ENCODE peak calls at places on chromosomes 12 and 14, in four cellular contexts. T is HepG2, M is K562, I is HCT116. L is an unnamed sample.

GRCh38 chr14:57346741-57347140 is 43.6 kb upstream of the NAA30 start:
- DNase-seq in T (peak), M (no peak), I (no peak), L (no peak)

GRCh38 chr12:13962699-13963098 is 18.7 kb downstream of the GRIN2B start:
- DNase-seq in T (peak), M (peak), I (peak), L (peak)

GRCh38 chr12:33926095-33926494 is 96.2 kb upstream of the ALG10 start:
- DNase-seq in T (no peak), M (no peak), I (no peak), L (no peak)

GRCh38 chr12:30840715-30841114 is 85.8 kb upstream of the TSPAN11 start:
- DNase-seq in T (no peak), M (no peak), I (no peak), L (no peak)

GRCh38 chr12:53176750-53177149 is 3.8 kb upstream of the ZNF740 start:
- DNase-seq in T (no peak), M (no peak), I (no peak), L (no peak)

GRCh38 chr14:95759952-95760351 is 46.0 kb upstream of the TCL1A start:
- DNase-seq in T (no peak), M (no peak), I (no peak), L (no peak)

GRCh38 chr14:81453166-81453766 is 53.1 kb upstream of the STON2 start:
- DNase-seq in T (peak), M (peak), I (peak), L (peak)

GRCh38 chr12:80504389-80505153 is 60.5 kb downstream of the PTPRQ start:
- DNase-seq in T (no peak), M (no peak), I (no peak), L (no peak)

GRCh38 chr14:53855127-53855526 is 101.5 kb downstream of the BMP4 start:
- DNase-seq in T (peak), M (no peak), I (no peak), L (no peak)

GRCh38 chr14:32201816-32202467 is at the start of gene RNU6-7:
- DNase-seq in T (peak), M (no peak), I (no peak), L (peak)

GRCh38 chr14:53628747-53629146 is 327.9 kb downstream of the BMP4 start:
- DNase-seq in T (no peak), M (no peak), I (no peak), L (no peak)

GRCh38 chr12:89752331-89752730 is 43.7 kb upstream of the ATP2B1 start:
- DNase-seq in T (no peak), M (no peak), I (no peak), L (no peak)

GRCh38 chr12:68462799-68463198 is 130.6 kb upstream of the MDM1 start:
- DNase-seq in T (no peak), M (no peak), I (no peak), L (no peak)

GRCh38 chr12:106297075-106297474 is 5.5 kb upstream of the TCP11L2 start:
- DNase-seq in T (no peak), M (no peak), I (no peak), L (no peak)

GRCh38 chr12:106300761-106301160 is 1.8 kb upstream of the TCP11L2 start:
- DNase-seq in T (peak), M (no peak), I (no peak), L (no peak)

GRCh38 chr12:106297681-106298080 is 4.9 kb upstream of the TCP11L2 start:
- DNase-seq in T (no peak), M (no peak), I (no peak), L (no peak)

GRCh38 chr12:106301241-106301610 is 1.3 kb upstream of the TCP11L2 start:
- DNase-seq in T (no peak), M (no peak), I (no peak), L (no peak)

DNA sequence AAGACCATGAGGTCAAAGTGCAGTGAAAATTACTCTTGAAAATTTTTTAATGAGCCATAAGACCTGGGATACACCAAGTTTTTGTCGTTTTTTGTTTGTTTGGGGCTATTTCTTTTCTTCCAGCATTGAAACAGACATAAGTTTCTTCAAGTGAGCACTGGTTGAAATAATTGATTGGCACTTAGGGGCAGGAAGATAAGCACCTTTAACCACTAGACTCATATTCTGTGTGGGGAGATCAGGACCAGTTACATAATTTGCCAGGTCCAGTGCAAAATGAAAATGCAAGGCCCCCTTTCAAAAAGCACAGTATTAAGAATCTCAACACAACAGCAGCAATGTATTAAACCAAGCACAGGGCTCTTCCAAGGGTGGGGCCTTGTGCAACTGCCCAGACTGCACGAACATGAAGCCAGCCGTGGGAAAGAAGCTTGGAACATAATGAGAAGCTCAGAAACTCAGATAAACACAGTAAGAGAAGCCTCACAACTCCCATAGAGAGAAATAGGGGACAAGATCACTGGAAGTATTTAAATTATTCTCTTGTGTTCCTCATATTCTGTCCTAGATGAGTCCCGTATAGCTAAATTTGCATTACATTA is 3.2 kb upstream of the TCP11L2 start:
- DNase-seq in T (no peak), M (no peak), I (no peak), L (no peak)
- TF ChIP-seq SP1 in T (no peak), M (no peak), I (no peak), L (no peak)

DNA sequence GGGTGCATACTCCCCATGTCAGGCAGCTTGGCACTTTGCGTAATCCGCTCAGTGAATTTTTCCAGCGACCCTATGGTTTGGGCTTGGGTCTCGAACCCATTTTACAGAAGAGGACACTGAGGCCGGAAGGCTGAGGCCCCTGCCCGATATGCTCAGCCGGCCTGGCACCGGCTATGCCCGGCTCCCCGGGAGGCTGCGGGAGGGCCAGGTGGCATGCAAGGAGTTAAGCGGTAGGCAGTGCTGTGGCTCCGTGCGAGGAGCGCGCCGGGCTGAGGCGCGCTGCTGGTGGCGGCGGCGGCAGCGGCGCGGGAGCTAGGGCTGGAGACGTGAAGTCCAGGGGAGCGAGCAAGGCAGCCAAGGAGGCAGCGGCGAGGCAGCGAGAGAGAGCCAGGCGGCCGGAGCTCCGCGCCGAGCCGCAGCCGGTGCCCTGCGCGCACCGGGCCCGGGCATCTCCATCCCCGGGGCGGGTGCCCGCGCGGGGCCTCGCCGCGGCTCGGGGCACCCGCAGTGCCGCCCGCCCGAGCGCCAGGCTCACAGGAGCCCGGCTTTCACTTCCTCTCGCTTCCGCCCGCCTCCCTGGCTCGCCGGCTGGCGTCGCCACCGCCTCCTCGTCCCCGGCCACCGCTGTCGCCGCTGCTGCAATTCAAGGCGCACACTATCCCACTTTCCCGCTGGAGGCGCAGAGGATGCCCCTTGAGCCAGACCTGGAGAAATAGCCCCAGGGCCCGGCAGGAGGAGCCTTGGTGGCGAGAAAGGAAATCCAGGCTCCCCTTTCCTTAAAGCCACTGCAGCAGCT is at the start of gene WSCD2:
- DNase-seq in T (peak), M (peak), I (peak), L (peak)
- TF ChIP-seq FOSL1 in T (no peak), M (peak), I (no peak), L (no peak)

GRCh38 chr12:96473394-96474093 is 15.8 kb upstream of the CFAP54 start:
- DNase-seq in T (no peak), M (no peak), I (no peak), L (no peak)

GRCh38 chr12:96474206-96474605 is 15.2 kb upstream of the CFAP54 start:
- DNase-seq in T (no peak), M (no peak), I (no peak), L (no peak)

GRCh38 chr12:96471368-96472040 is 17.9 kb upstream of the CFAP54 start:
- DNase-seq in T (no peak), M (no peak), I (no peak), L (no peak)

GRCh38 chr12:96466939-96467751 is 22.2 kb upstream of the CFAP54 start:
- DNase-seq in T (no peak), M (no peak), I (no peak), L (no peak)

GRCh38 chr12:96472384-96472783 is 17.0 kb upstream of the CFAP54 start:
- DNase-seq in T (no peak), M (no peak), I (no peak), L (no peak)
- TF ChIP-seq SP1 in T (no peak), M (no peak), I (no peak), L (no peak)

GRCh38 chr14:74647061-74647833 is 35.2 kb upstream of the LTBP2 start:
- DNase-seq in T (no peak), M (no peak), I (no peak), L (no peak)

GRCh38 chr14:74647834-74648361 is 35.9 kb upstream of the LTBP2 start:
- DNase-seq in T (no peak), M (no peak), I (no peak), L (no peak)

GRCh38 chr14:74645244-74645643 is 33.2 kb upstream of the LTBP2 start:
- DNase-seq in T (no peak), M (no peak), I (no peak), L (no peak)

GRCh38 chr14:74648643-74649042 is 36.6 kb upstream of the LTBP2 start:
- DNase-seq in T (no peak), M (no peak), I (no peak), L (no peak)

DNA sequence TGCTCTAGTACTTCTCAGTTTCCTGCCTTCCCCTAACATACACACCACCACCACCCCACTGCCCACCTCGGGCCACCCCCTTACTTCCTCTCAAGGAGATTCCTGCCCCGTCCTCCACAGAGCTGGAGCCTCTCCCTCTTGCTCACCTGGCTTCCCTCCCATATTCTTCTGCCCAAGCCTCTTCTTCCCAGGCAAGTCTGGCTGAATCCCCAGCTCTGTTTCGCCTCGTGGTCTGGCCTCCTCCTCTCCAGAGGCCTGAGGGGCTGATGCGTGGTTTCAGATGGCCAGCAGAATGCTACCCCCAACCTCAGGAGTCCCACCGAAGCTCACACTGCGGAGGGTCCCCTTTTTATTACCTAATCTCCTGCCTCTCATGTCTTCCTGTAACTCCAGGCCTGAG is 33.7 kb upstream of the LTBP2 start:
- DNase-seq in T (no peak), M (no peak), I (no peak), L (no peak)
- TF ChIP-seq FOSL1 in T (no peak), M (no peak), I (no peak), L (no peak)

GRCh38 chr14:101521306-101521935 is 39.9 kb upstream of the DIO3 start:
- DNase-seq in T (no peak), M (no peak), I (no peak), L (no peak)

GRCh38 chr14:101519090-101519489 is 42.2 kb upstream of the DIO3 start:
- DNase-seq in T (no peak), M (no peak), I (no peak), L (no peak)

GRCh38 chr14:101518611-101519048 is 42.7 kb upstream of the DIO3 start:
- DNase-seq in T (no peak), M (no peak), I (no peak), L (no peak)

GRCh38 chr14:101521978-101522377 is 39.3 kb upstream of the DIO3 start:
- DNase-seq in T (no peak), M (no peak), I (no peak), L (no peak)

DNA sequence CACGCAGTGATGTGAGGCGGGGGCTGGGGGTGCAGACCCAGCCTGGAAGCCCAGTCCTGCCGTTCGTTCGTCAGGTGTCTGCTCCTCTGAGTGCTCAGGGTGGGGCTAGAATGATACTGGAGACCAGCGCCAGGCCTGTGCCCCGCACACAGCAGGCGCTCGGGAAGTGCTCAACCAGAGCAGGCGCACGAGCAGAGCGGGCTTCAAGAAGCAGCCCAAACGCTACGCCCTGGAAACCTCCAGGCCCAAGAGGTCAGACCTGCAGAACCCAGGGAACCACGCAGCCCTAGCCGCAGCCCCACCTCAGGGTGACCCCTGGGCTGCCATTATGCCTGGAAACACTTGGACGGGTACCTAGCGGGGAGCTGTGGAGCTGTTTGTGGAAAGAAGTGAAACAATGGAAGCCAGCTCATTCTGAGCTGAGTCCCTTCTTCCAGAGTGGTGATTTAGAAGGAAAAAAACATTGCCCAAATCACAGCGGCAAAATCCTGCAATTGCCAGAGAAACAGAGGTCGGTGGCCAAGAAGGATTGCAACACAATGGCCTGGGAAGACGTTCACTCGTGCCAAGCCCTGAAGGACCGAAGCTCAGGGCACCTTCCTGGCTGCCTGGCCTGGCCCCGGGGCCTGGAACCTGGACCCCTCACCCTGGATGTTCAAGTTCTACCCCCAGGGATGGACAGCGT is 40.5 kb upstream of the DIO3 start:
- DNase-seq in T (no peak), M (no peak), I (no peak), L (no peak)
- TF ChIP-seq SP1 in T (no peak), M (no peak), I (no peak), L (no peak)

DNA sequence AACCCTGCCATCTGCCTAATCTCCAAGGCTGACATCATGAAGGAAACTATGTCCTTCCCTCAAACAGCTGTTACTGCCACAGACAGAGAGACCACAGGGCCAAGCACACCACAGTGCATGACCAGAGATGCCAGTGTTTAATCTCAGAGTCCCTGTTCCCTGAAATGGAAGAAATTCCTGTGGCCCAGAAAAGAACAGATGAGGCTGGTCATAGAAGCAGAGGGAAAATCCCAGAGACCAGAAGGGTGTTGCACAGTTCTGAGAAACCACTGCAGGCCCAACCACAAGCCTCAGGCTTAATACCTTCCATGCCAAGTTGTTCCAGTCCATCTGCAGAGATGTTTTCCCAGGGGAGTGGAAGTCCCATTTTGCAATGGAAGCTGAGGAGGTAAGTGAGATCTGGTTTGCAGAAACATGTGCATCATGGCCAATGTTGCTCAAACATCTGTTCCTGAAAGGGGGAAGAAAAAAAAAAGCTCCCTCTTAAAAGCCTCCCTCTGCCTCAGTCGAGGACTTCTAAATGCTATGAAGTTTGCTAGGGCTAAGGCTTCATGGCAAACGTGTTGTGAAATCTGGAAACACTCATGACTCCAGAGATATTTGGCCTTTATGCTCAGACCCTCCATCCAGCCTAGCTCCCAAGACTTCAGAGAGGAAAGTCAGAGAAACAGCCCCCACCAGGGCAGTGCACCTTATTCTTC is 98.6 kb downstream of the SCARB1 start:
- DNase-seq in T (no peak), M (no peak), I (no peak), L (no peak)
- TF ChIP-seq FOSL1 in T (no peak), M (no peak), I (no peak), L (no peak)

GRCh38 chr14:69319911-69320310 is 60.0 kb downstream of the GALNT16 start:
- DNase-seq in T (no peak), M (no peak), I (no peak), L (no peak)

GRCh38 chr14:69318901-69319475 is 59.0 kb downstream of the GALNT16 start:
- DNase-seq in T (no peak), M (no peak), I (no peak), L (peak)

GRCh38 chr14:69318241-69318640 is 58.3 kb downstream of the GALNT16 start:
- DNase-seq in T (no peak), M (no peak), I (no peak), L (no peak)

GRCh38 chr14:69321601-69322330 is 61.8 kb downstream of the GALNT16 start:
- DNase-seq in T (no peak), M (no peak), I (no peak), L (no peak)

DNA sequence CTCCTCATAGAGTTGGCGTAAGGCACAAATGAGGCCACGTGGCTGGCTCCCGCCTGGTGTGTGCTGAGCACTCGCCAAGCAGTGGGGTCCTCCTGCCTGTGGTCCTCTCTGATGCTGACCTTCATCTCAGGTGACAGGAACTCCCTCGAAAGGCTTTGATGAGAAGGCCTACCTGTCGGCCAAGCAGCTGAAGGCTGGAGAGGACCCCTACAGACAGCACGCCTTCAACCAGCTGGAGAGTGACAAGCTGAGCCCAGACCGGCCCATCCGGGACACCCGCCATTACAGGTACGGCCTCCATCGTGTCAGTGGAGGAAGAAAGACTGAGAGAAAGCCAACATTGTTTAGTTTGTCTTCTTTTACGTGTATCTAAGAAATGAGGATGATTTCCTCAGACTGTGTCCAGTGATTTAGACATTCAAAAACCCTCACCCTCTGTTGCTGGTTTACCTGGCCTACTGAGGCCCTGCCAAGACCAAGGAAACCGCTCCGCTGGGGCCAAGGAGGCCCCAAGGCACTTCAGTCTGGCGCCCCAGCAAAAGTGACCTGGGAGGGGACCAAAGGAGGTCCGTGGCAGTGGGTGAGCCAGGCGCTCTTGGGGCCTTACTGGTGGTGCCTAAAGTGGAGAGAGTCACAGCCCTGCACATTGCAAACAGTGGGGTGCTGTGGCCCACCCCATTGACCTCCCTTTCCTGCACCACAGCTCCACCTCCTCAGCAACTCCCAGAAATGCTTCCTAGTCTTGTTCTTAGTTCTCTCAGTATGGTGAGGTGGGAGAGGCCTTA is 60.8 kb downstream of the GALNT16 start:
- DNase-seq in T (no peak), M (no peak), I (no peak), L (no peak)
- TF ChIP-seq SP1 in T (no peak), M (no peak), I (no peak), L (no peak)

DNA sequence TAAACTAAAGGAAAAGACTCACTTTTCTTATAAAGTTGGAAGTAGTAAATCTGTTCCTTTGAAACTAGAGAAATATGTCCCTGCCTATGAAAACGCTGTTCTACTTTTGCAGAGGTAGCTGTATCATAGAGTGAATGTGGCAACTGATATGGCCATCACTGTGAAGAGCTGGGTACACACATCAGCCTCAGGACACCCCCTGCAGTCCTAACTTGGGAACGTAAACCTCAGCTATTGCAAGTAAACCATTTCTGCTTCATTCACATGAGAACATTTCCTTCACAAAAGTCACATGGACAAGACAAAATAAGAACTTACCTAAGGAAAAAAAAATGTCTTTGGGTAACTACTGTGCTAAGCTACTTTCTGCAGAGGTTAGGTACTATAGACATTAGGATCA is 233.3 kb upstream of the PPFIA2 start:
- DNase-seq in T (no peak), M (no peak), I (peak), L (no peak)
- TF ChIP-seq FOSL1 in T (no peak), M (no peak), I (no peak), L (no peak)

GRCh38 chr12:32444895-32445294 is 45.5 kb downstream of the FGD4 start:
- DNase-seq in T (peak), M (no peak), I (peak), L (no peak)
- TF ChIP-seq SP1 in T (no peak), M (no peak), I (peak), L (no peak)

L was measured in H1.